ENCODE peak calls at places on chromosomes 11 and 22, in seven cellular contexts. One of them, this sample, is unnamed.

GRCh38 chr22:45320326-45320976 is 10.7 kb downstream of the FAM118A start:
- DNase-seq in HepG2: no peak
- DNase-seq in H1: no peak
- DNase-seq in K562: no peak
- DNase-seq in HCT116: no peak
- DNase-seq in SK-N-SH: no peak
- DNase-seq in GM12878: no peak
- DNase-seq in this sample: no peak

GRCh38 chr22:29979645-29980303 is 96.8 kb downstream of the MTMR3 start:
- DNase-seq in K562: no peak
- DNase-seq in HepG2: no peak
- DNase-seq in SK-N-SH: no peak
- DNase-seq in H1: no peak
- DNase-seq in HCT116: no peak
- DNase-seq in GM12878: peak; percentile 4
- DNase-seq in this sample: no peak

GRCh38 chr22:48373626-48374173 is 1454.0 kb downstream of the BRD1 start:
- DNase-seq in K562: no peak
- DNase-seq in GM12878: no peak
- DNase-seq in SK-N-SH: no peak
- DNase-seq in HCT116: no peak
- DNase-seq in H1: no peak
- DNase-seq in HepG2: no peak
- DNase-seq in this sample: no peak

GRCh38 chr22:31588970-31589675 is 72.9 kb downstream of the PISD start:
- DNase-seq in HepG2: peak; percentile 69
- DNase-seq in HCT116: no peak
- DNase-seq in GM12878: no peak
- DNase-seq in SK-N-SH: no peak
- DNase-seq in K562: no peak
- DNase-seq in H1: no peak
- DNase-seq in this sample: no peak

GRCh38 chr11:45995342-45995734 is 72.9 kb downstream of the LARGE2 start:
- DNase-seq in HepG2: no peak
- DNase-seq in H1: no peak
- DNase-seq in SK-N-SH: no peak
- DNase-seq in K562: peak; percentile 89
- DNase-seq in GM12878: no peak
- DNase-seq in HCT116: no peak
- DNase-seq in this sample: no peak

GRCh38 chr11:57405271-57405890 is 14.9 kb upstream of the PRG2 start:
- DNase-seq in K562: no peak
- DNase-seq in H1: no peak
- DNase-seq in GM12878: no peak
- DNase-seq in HepG2: no peak
- DNase-seq in SK-N-SH: no peak
- DNase-seq in HCT116: no peak
- DNase-seq in this sample: no peak

GRCh38 chr11:17580271-17580670 is 33.2 kb downstream of the OTOG start:
- DNase-seq in HepG2: no peak
- DNase-seq in HCT116: no peak
- DNase-seq in SK-N-SH: no peak
- DNase-seq in H1: no peak
- DNase-seq in GM12878: no peak
- DNase-seq in K562: no peak
- DNase-seq in this sample: no peak

GRCh38 chr22:44567846-44568493 is 69.9 kb upstream of the RTL6 start:
- DNase-seq in H1: no peak
- DNase-seq in HepG2: peak; percentile 45
- DNase-seq in GM12878: no peak
- DNase-seq in SK-N-SH: no peak
- DNase-seq in K562: peak; percentile 47
- DNase-seq in HCT116: peak; percentile 54
- DNase-seq in this sample: no peak

GRCh38 chr22:45329536-45329936 is 19.8 kb downstream of the FAM118A start:
- DNase-seq in HCT116: no peak
- DNase-seq in K562: no peak
- DNase-seq in SK-N-SH: peak; percentile 94
- DNase-seq in GM12878: no peak
- DNase-seq in H1: no peak
- DNase-seq in HepG2: no peak
- DNase-seq in this sample: no peak

GRCh38 chr11:121426476-121427454 is 25.3 kb upstream of the SORL1 start:
- DNase-seq in HCT116: peak; percentile 12
- DNase-seq in SK-N-SH: peak; percentile 87
- DNase-seq in GM12878: no peak
- DNase-seq in H1: no peak
- DNase-seq in K562: peak; percentile 44
- DNase-seq in HepG2: no peak
- DNase-seq in this sample: peak; percentile 77

GRCh38 chr11:34395916-34396555 is 38.2 kb upstream of the ABTB2 start:
- DNase-seq in HCT116: no peak
- DNase-seq in SK-N-SH: no peak
- DNase-seq in H1: no peak
- DNase-seq in GM12878: no peak
- DNase-seq in HepG2: no peak
- DNase-seq in K562: no peak
- DNase-seq in this sample: peak; percentile 82

GRCh38 chr11:126703661-126704060 is 296.9 kb downstream of the KIRREL3 start:
- DNase-seq in HCT116: no peak
- DNase-seq in SK-N-SH: no peak
- DNase-seq in K562: no peak
- DNase-seq in HepG2: no peak
- DNase-seq in H1: no peak
- DNase-seq in GM12878: no peak
- DNase-seq in this sample: no peak

GRCh38 chr22:38017939-38018885 is 33.9 kb upstream of the SOX10 start:
- DNase-seq in HCT116: no peak
- DNase-seq in K562: no peak
- DNase-seq in HepG2: no peak
- DNase-seq in H1: no peak
- DNase-seq in GM12878: no peak
- DNase-seq in SK-N-SH: no peak
- DNase-seq in this sample: no peak

GRCh38 chr22:38023045-38023444 is 34.2 kb upstream of the PICK1 start:
- DNase-seq in SK-N-SH: no peak
- DNase-seq in GM12878: no peak
- DNase-seq in H1: no peak
- DNase-seq in HCT116: no peak
- DNase-seq in HepG2: no peak
- DNase-seq in K562: peak; percentile 18
- DNase-seq in this sample: no peak

GRCh38 chr22:38018938-38019827 is 34.8 kb upstream of the SOX10 start:
- DNase-seq in HCT116: no peak
- DNase-seq in K562: no peak
- DNase-seq in H1: no peak
- DNase-seq in HepG2: no peak
- DNase-seq in SK-N-SH: no peak
- DNase-seq in GM12878: no peak
- DNase-seq in this sample: no peak

GRCh38 chr22:38017272-38017920 is 33.0 kb upstream of the SOX10 start:
- DNase-seq in K562: peak; percentile 31
- DNase-seq in SK-N-SH: no peak
- DNase-seq in H1: no peak
- DNase-seq in HepG2: no peak
- DNase-seq in GM12878: no peak
- DNase-seq in HCT116: no peak
- DNase-seq in this sample: peak; percentile 24

DNA sequence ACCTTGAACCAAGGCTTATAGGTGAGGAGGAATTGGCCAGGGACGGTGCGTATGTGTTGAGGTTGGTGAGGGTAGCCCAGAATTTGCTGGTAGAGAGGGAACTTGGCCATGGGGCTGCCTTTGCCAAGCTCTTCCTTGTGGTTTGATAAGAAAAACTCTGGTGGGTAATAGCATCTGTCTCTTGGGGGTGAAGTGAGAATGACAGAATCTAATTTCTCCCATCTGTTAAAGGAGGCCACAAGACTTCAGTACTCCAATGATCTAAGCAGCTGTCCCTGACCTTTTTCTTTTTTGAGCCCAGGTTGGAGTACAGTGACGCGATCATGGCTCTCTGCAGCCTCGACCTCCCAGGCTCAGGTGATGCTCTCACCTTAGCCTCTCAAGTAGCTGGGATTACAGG is 36.0 kb upstream of the PICK1 start:
- DNase-seq in H1: no peak
- DNase-seq in SK-N-SH: no peak
- DNase-seq in HCT116: no peak
- DNase-seq in K562: no peak
- DNase-seq in HepG2: no peak
- DNase-seq in GM12878: no peak
- DNase-seq in this sample: no peak
- TF ChIP-seq JUND in H1: no peak
- TF ChIP-seq JUND in SK-N-SH: no peak
- TF ChIP-seq JUND in HCT116: no peak
- TF ChIP-seq JUND in K562: no peak
- TF ChIP-seq JUND in HepG2: no peak
- TF ChIP-seq JUND in GM12878: no peak
- TF ChIP-seq JUND in this sample: no peak

DNA sequence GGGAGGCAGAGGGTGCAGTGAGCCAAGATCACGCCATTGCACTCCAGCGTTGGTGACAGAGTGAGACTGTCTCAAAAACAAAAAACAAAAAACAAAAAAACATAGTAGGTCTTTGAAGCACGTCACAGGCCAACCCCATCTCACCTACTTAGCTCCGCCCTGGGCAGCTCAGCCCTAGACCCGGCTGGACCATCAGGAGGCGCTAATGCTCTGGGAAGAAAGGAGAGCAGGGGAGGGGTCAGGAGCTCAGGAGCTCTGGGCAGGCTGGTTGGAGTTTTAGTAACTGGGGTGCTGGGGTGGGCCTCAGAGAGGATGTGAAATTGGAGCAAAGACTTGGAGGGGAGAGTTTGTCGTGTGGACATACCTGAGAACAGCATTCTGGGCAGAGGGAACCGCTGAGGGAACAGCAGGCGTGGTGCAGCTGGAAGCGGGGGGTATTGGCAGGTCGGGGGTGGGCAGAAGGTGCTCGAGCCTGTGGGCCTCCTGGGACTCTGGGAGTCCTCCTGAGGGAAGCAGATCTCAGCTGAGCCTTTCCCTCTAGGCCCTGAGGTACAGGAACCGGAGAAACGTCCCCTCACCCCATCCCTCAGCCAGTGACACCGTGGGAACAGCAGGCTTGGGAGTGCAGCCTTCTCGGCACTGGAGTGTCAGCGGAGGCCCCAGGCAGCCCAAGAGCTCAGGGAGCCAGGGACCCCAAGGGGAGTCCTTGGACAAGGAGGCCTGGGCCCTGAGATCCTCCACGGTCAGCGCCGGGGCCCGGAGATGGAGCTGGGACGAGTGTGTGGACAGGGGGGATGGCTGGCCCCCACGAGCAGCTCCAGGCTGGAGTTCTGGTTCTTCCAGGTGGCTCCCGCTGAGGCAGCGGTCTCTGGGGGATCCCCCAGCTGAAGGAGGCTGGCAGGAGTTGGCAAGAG is 2.2 kb upstream of the RPS6KA4 start:
- DNase-seq in H1: no peak
- DNase-seq in SK-N-SH: peak; percentile 83
- DNase-seq in GM12878: no peak
- DNase-seq in K562: peak; percentile 94
- DNase-seq in HepG2: peak; percentile 65
- DNase-seq in HCT116: peak; percentile 80
- DNase-seq in this sample: peak; percentile 84
- TF ChIP-seq JUND in H1: no peak
- TF ChIP-seq JUND in SK-N-SH: no peak
- TF ChIP-seq JUND in GM12878: no peak
- TF ChIP-seq JUND in K562: peak; percentile 55
- TF ChIP-seq JUND in HepG2: no peak
- TF ChIP-seq JUND in HCT116: no peak
- TF ChIP-seq JUND in this sample: no peak

DNA sequence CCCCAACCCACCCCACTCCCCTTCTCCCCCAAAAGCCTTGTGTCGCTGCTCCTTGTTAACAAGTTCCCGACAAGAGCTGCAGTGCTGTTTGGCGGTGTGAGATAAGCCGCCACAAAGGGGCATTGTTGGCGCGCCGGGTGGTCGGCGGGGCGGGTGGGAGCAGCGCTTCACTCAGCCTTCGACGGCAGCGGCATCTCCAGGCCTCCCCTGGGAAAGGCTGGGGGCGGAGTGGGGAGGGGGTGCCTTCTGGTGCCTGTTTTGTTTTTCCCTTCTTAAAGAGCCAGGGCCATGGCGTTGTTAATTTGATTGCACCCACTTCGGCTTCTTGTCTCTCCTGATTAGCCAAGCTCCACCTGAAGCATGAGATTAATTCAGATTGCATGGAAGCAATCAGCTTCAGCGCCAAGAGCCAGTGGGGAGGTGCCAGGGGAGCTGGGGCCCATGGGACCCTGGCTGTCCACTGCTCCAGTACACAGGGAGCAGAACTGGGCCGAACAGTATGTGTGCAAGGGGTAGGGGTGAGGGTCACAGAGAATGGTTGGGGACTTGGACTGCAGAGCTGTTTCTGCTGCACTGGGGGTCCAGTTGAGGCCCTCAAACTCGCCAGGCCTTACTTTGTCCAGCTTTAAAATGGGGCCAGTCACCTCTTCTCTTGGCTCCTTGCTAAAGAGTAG is 165.1 kb downstream of the CEP164 start:
- DNase-seq in K562: no peak
- DNase-seq in HepG2: no peak
- DNase-seq in H1: peak; percentile 33
- DNase-seq in SK-N-SH: peak; percentile 61
- DNase-seq in GM12878: no peak
- DNase-seq in HCT116: no peak
- DNase-seq in this sample: no peak
- TF ChIP-seq JUND in K562: no peak
- TF ChIP-seq JUND in HepG2: no peak
- TF ChIP-seq JUND in H1: no peak
- TF ChIP-seq JUND in SK-N-SH: no peak
- TF ChIP-seq JUND in GM12878: no peak
- TF ChIP-seq JUND in HCT116: no peak
- TF ChIP-seq JUND in this sample: no peak

GRCh38 chr22:22720201-22720723 is 75.8 kb downstream of the GGTLC2 start:
- DNase-seq in HCT116: peak; percentile 67
- DNase-seq in K562: peak; percentile 93
- DNase-seq in SK-N-SH: peak; percentile 38
- DNase-seq in HepG2: peak; percentile 32
- DNase-seq in H1: no peak
- DNase-seq in GM12878: peak; percentile 57
- DNase-seq in this sample: no peak
- TF ChIP-seq JUND in HCT116: no peak
- TF ChIP-seq JUND in K562: no peak
- TF ChIP-seq JUND in SK-N-SH: no peak
- TF ChIP-seq JUND in HepG2: no peak
- TF ChIP-seq JUND in H1: no peak
- TF ChIP-seq JUND in GM12878: no peak
- TF ChIP-seq JUND in this sample: no peak